ENCODE peak calls at places on chromosomes 13 and 19, in five cellular contexts. One of them, this sample, is unnamed. For H3K79me2, the result is how much of the 10 kb centered on the place peaks cover.

GRCh38 chr13:112748947-112749346 is 59.1 kb downstream of the ATP11A start:
- DNase-seq in neural progenitor cell: no peak
- DNase-seq in MM.1S: no peak
- DNase-seq in HCT116: no peak
- DNase-seq in OCI-LY7: no peak
- DNase-seq in this sample: no peak

GRCh38 chr19:42352216-42352892 is 26.9 kb downstream of the MEGF8 start:
- DNase-seq in neural progenitor cell: peak
- DNase-seq in MM.1S: no peak
- DNase-seq in HCT116: no peak
- DNase-seq in OCI-LY7: no peak
- DNase-seq in this sample: no peak

GRCh38 chr13:80050252-80050651 is 290.7 kb downstream of the SPRY2 start:
- DNase-seq in neural progenitor cell: no peak
- DNase-seq in MM.1S: no peak
- DNase-seq in HCT116: no peak
- DNase-seq in OCI-LY7: no peak
- DNase-seq in this sample: no peak

GRCh38 chr19:36420961-36421748 is 2.7 kb upstream of the ZFP82 start:
- DNase-seq in neural progenitor cell: peak
- DNase-seq in MM.1S: no peak
- DNase-seq in HCT116: no peak
- DNase-seq in OCI-LY7: no peak
- DNase-seq in this sample: peak

GRCh38 chr19:19460258-19460731 is 54.8 kb downstream of the GATAD2A start:
- DNase-seq in neural progenitor cell: no peak
- DNase-seq in MM.1S: no peak
- DNase-seq in HCT116: no peak
- DNase-seq in OCI-LY7: peak
- DNase-seq in this sample: no peak

GRCh38 chr19:17881701-17882100 is 10.0 kb downstream of the SLC5A5 start:
- DNase-seq in neural progenitor cell: no peak
- DNase-seq in MM.1S: no peak
- DNase-seq in HCT116: no peak
- DNase-seq in OCI-LY7: no peak
- DNase-seq in this sample: no peak

GRCh38 chr19:33374406-33374703 is 846 bp downstream of the CEBPG start:
- DNase-seq in neural progenitor cell: peak
- DNase-seq in MM.1S: no peak
- DNase-seq in HCT116: no peak
- DNase-seq in OCI-LY7: peak
- DNase-seq in this sample: no peak

GRCh38 chr19:4717191-4717965 is 6.3 kb downstream of the DPP9 start:
- DNase-seq in neural progenitor cell: no peak
- DNase-seq in MM.1S: no peak
- DNase-seq in HCT116: no peak
- DNase-seq in OCI-LY7: no peak
- DNase-seq in this sample: peak

GRCh38 chr19:33227242-33227650 is 1.6 kb upstream of the SLC7A10 start:
- DNase-seq in neural progenitor cell: no peak
- DNase-seq in MM.1S: no peak
- DNase-seq in HCT116: no peak
- DNase-seq in OCI-LY7: no peak
- DNase-seq in this sample: no peak

GRCh38 chr19:16587031-16588023 is 15.1 kb upstream of the SLC35E1 start:
- DNase-seq in neural progenitor cell: no peak
- DNase-seq in MM.1S: peak
- DNase-seq in HCT116: no peak
- DNase-seq in OCI-LY7: peak
- DNase-seq in this sample: no peak

GRCh38 chr13:106299616-106300015 is 235.8 kb downstream of the EFNB2 start:
- DNase-seq in neural progenitor cell: no peak
- DNase-seq in MM.1S: no peak
- DNase-seq in HCT116: no peak
- DNase-seq in OCI-LY7: no peak
- DNase-seq in this sample: no peak

GRCh38 chr13:31198524-31198923 is 1.3 kb upstream of the B3GLCT start:
- DNase-seq in neural progenitor cell: no peak
- DNase-seq in MM.1S: no peak
- DNase-seq in HCT116: no peak
- DNase-seq in OCI-LY7: no peak
- DNase-seq in this sample: no peak

GRCh38 chr13:98822238-98822606 is 69.8 kb upstream of the SLC15A1 start:
- DNase-seq in neural progenitor cell: no peak
- DNase-seq in MM.1S: no peak
- DNase-seq in HCT116: no peak
- DNase-seq in OCI-LY7: no peak
- DNase-seq in this sample: no peak

GRCh38 chr13:24892844-24893243 is 128.9 kb downstream of the RNF17 start:
- DNase-seq in neural progenitor cell: no peak
- DNase-seq in MM.1S: no peak
- DNase-seq in HCT116: no peak
- DNase-seq in OCI-LY7: no peak
- DNase-seq in this sample: no peak

GRCh38 chr19:1066251-1066747 is 668 bp upstream of the ARHGAP45 start:
- DNase-seq in neural progenitor cell: peak
- DNase-seq in MM.1S: no peak
- DNase-seq in HCT116: no peak
- DNase-seq in OCI-LY7: no peak
- DNase-seq in this sample: peak

GRCh38 chr19:10593820-10594637 is 6.9 kb upstream of the AP1M2 start:
- DNase-seq in neural progenitor cell: no peak
- DNase-seq in MM.1S: peak
- DNase-seq in HCT116: no peak
- DNase-seq in OCI-LY7: peak
- DNase-seq in this sample: no peak

GRCh38 chr13:51453959-51454703 is 1.3 kb upstream of the INTS6 start:
- DNase-seq in neural progenitor cell: peak
- DNase-seq in MM.1S: peak
- DNase-seq in HCT116: no peak
- DNase-seq in OCI-LY7: peak
- DNase-seq in this sample: peak

GRCh38 chr13:101325423-101325822 is 90.9 kb downstream of the NALCN start:
- DNase-seq in neural progenitor cell: peak
- DNase-seq in MM.1S: no peak
- DNase-seq in HCT116: no peak
- DNase-seq in OCI-LY7: no peak
- DNase-seq in this sample: no peak

GRCh38 chr13:99218969-99219368 is 18.3 kb downstream of the UBAC2 start:
- DNase-seq in neural progenitor cell: no peak
- DNase-seq in MM.1S: no peak
- DNase-seq in HCT116: no peak
- DNase-seq in OCI-LY7: no peak
- DNase-seq in this sample: no peak

GRCh38 chr19:54041969-54042606 is 21.6 kb downstream of the VSTM1 start:
- DNase-seq in neural progenitor cell: no peak
- DNase-seq in MM.1S: no peak
- DNase-seq in HCT116: no peak
- DNase-seq in OCI-LY7: no peak
- DNase-seq in this sample: no peak

GRCh38 chr19:35222373-35223005 is 6.0 kb downstream of the FAM187B start:
- DNase-seq in neural progenitor cell: no peak
- DNase-seq in MM.1S: no peak
- DNase-seq in HCT116: no peak
- DNase-seq in OCI-LY7: peak
- DNase-seq in this sample: no peak

GRCh38 chr19:45767881-45768643 is 990 bp downstream of the SIX5 start:
- DNase-seq in neural progenitor cell: peak
- DNase-seq in MM.1S: peak
- DNase-seq in HCT116: no peak
- DNase-seq in OCI-LY7: peak
- DNase-seq in this sample: peak

GRCh38 chr19:18203408-18203862 is 407 bp downstream of the RAB3A start:
- DNase-seq in neural progenitor cell: no peak
- DNase-seq in MM.1S: peak
- DNase-seq in HCT116: no peak
- DNase-seq in OCI-LY7: peak
- DNase-seq in this sample: peak

GRCh38 chr13:29292045-29292444 is 303.4 kb downstream of the SLC7A1 start:
- DNase-seq in neural progenitor cell: peak
- DNase-seq in MM.1S: no peak
- DNase-seq in HCT116: no peak
- DNase-seq in OCI-LY7: no peak
- DNase-seq in this sample: no peak

GRCh38 chr19:57348136-57348535 is 2.9 kb upstream of the ZNF304 start:
- DNase-seq in neural progenitor cell: no peak
- DNase-seq in MM.1S: no peak
- DNase-seq in HCT116: no peak
- DNase-seq in OCI-LY7: no peak
- DNase-seq in this sample: no peak

GRCh38 chr13:60318186-60318585 is 78.8 kb upstream of the TDRD3 start:
- DNase-seq in neural progenitor cell: no peak
- DNase-seq in MM.1S: no peak
- DNase-seq in HCT116: no peak
- DNase-seq in OCI-LY7: no peak
- DNase-seq in this sample: no peak

GRCh38 chr13:108609353-108609752 is 20.1 kb upstream of the MYO16 start:
- DNase-seq in neural progenitor cell: peak
- DNase-seq in MM.1S: peak
- DNase-seq in HCT116: peak
- DNase-seq in OCI-LY7: no peak
- DNase-seq in this sample: peak

GRCh38 chr19:28292822-28293500 is 920.0 kb downstream of the UQCRFS1 start:
- DNase-seq in neural progenitor cell: no peak
- DNase-seq in MM.1S: no peak
- DNase-seq in HCT116: no peak
- DNase-seq in OCI-LY7: no peak
- DNase-seq in this sample: no peak

GRCh38 chr19:3024870-3025515 is 4.1 kb downstream of the TLE2 start:
- DNase-seq in neural progenitor cell: peak
- DNase-seq in MM.1S: no peak
- DNase-seq in HCT116: no peak
- DNase-seq in OCI-LY7: peak
- DNase-seq in this sample: no peak

GRCh38 chr13:111270126-111270525 is 50.3 kb upstream of the TEX29 start:
- DNase-seq in neural progenitor cell: no peak
- DNase-seq in MM.1S: no peak
- DNase-seq in HCT116: no peak
- DNase-seq in OCI-LY7: no peak
- DNase-seq in this sample: no peak

GRCh38 chr19:6030214-6030507 is 52.2 kb upstream of the RANBP3 start:
- DNase-seq in neural progenitor cell: no peak
- DNase-seq in MM.1S: no peak
- DNase-seq in HCT116: no peak
- DNase-seq in OCI-LY7: no peak
- DNase-seq in this sample: no peak

GRCh38 chr19:9329999-9330398 is 6.0 kb downstream of the ZNF559 start:
- DNase-seq in neural progenitor cell: no peak
- DNase-seq in MM.1S: no peak
- DNase-seq in HCT116: no peak
- DNase-seq in OCI-LY7: no peak
- DNase-seq in this sample: no peak
- H3K79me2 ChIP-seq in neural progenitor cell: half or more
- H3K79me2 ChIP-seq in MM.1S: under half
- H3K79me2 ChIP-seq in HCT116: under half
- H3K79me2 ChIP-seq in OCI-LY7: under half
- H3K79me2 ChIP-seq in this sample: half or more

GRCh38 chr13:40910324-40911050 is 108.6 kb downstream of the ELF1 start:
- DNase-seq in neural progenitor cell: no peak
- DNase-seq in MM.1S: no peak
- DNase-seq in HCT116: no peak
- DNase-seq in OCI-LY7: no peak
- DNase-seq in this sample: no peak

GRCh38 chr13:40911341-40911740 is 107.8 kb downstream of the ELF1 start:
- DNase-seq in neural progenitor cell: no peak
- DNase-seq in MM.1S: no peak
- DNase-seq in HCT116: no peak
- DNase-seq in OCI-LY7: no peak
- DNase-seq in this sample: no peak

GRCh38 chr13:40920826-40921225 is 98.3 kb downstream of the ELF1 start:
- DNase-seq in neural progenitor cell: no peak
- DNase-seq in MM.1S: no peak
- DNase-seq in HCT116: no peak
- DNase-seq in OCI-LY7: no peak
- DNase-seq in this sample: no peak

DNA sequence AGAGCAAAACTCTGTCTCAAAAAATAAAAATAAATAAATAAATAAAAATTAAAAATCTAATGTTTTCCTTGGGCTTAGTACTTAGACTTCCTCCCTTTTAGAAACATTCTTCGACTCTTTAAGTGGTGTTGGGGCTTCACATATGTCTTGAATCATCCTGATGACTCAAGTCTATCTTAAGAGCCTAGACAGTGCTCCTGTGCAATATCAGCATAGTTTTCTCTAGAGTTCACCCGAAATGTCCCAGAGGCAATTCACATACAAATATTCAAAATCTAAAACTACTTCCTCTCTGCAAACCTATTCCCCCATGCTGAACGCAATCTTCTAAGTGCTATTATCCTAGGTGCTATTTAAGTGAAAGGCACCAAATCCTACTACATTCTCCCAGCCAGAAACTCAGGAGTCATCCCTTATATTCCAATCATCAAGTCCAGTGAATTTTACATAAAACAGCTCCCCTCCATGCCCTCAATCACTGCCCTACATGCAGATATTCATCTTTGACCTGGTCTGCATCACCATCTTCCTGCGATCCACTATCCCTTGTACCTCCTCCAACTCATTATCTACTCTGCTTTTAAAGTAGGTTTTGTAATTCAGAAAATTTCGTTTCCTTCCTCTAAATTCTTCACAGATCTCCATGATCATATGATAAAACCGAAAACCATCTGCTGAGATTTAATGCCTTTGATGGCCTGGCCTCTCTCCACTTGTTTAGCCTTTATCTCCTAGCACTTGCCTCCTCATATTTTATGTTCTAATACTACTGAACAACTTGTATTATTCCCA is 102.7 kb downstream of the ELF1 start:
- DNase-seq in neural progenitor cell: no peak
- DNase-seq in MM.1S: no peak
- DNase-seq in HCT116: no peak
- DNase-seq in OCI-LY7: no peak
- DNase-seq in this sample: no peak
- TF ChIP-seq CTCF in neural progenitor cell: no peak
- TF ChIP-seq CTCF in MM.1S: no peak
- TF ChIP-seq CTCF in HCT116: no peak
- TF ChIP-seq CTCF in OCI-LY7: no peak
- TF ChIP-seq CTCF in this sample: no peak

GRCh38 chr19:49145485-49146407 is 9.4 kb downstream of the HRC start:
- DNase-seq in neural progenitor cell: peak
- DNase-seq in MM.1S: peak
- DNase-seq in HCT116: peak
- DNase-seq in OCI-LY7: peak
- DNase-seq in this sample: peak
- TF ChIP-seq EZH2phosphoT487 in neural progenitor cell: peak
- TF ChIP-seq EZH2phosphoT487 in MM.1S: no peak
- TF ChIP-seq EZH2phosphoT487 in HCT116: no peak
- TF ChIP-seq EZH2phosphoT487 in OCI-LY7: no peak
- TF ChIP-seq EZH2phosphoT487 in this sample: no peak

DNA sequence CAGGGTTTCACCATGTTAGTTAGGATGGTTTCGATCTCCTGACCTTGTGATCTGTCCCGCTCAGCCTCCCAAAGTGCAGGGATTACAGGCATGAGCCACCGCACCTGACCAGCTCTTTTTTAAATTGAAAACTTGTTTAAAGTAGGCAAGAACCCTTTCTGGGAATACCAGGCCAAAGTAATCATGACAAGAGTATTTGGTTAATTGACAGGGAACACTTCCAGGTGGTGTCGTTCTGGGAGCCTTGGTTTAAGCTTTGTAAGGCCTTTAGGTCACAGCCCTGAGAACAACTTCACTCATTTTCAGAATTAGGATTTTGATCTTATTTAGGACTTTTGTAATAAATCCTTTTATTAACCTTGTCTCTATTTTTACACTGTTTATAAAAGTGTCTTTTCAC is 115.2 kb downstream of the LMO7 start:
- DNase-seq in neural progenitor cell: no peak
- DNase-seq in MM.1S: no peak
- DNase-seq in HCT116: no peak
- DNase-seq in OCI-LY7: no peak
- DNase-seq in this sample: no peak
- H3K79me2 ChIP-seq in neural progenitor cell: under half
- H3K79me2 ChIP-seq in MM.1S: under half
- H3K79me2 ChIP-seq in HCT116: under half
- H3K79me2 ChIP-seq in OCI-LY7: under half
- H3K79me2 ChIP-seq in this sample: under half

This sample was measured in hepatocyte.